ENCODE peak calls at places on chromosomes 7 and 10, in eight cellular contexts. R is Peyer's patch, E is SK-N-SH, K is dorsolateral prefrontal cortex, W is DND-41, A is tibial nerve, L is tibial artery, T is upper lobe of left lung. V is an unnamed sample. For H3K27me3, the result is how much of the 10 kb centered on the place peaks cover.

GRCh38 chr10:98858525-98858924 is 377.1 kb downstream of the HPSE2 start:
- DNase-seq in R (no peak), E (no peak), K (no peak), W (no peak), A (no peak), L (no peak), T (no peak), V (no peak)

GRCh38 chr7:77439572-77439971 is 23.4 kb upstream of the GSAP start:
- DNase-seq in R (peak), E (peak), K (no peak), W (no peak), A (peak), L (no peak), T (peak), V (peak)

GRCh38 chr10:19839552-19839951 is 23.3 kb downstream of the PLXDC2 start:
- DNase-seq in R (no peak), E (no peak), K (no peak), W (no peak), A (no peak), L (no peak), T (no peak), V (no peak)

GRCh38 chr10:14448197-14448763 is 117.6 kb upstream of the FRMD4A start:
- DNase-seq in R (no peak), E (no peak), K (no peak), W (no peak), A (no peak), L (no peak), T (no peak), V (no peak)

GRCh38 chr7:156768698-156769472 is 124.1 kb downstream of the LMBR1 start:
- DNase-seq in R (no peak), E (no peak), K (no peak), W (no peak), A (no peak), L (no peak), T (peak), V (peak)

GRCh38 chr10:69061305-69062161 is 26.4 kb upstream of the SRGN start:
- DNase-seq in R (peak), E (peak), K (no peak), W (no peak), A (peak), L (peak), T (peak), V (peak)

GRCh38 chr7:141486959-141487358 is 64.3 kb upstream of the AGK start:
- DNase-seq in R (no peak), E (no peak), K (no peak), W (no peak), A (no peak), L (no peak), T (no peak), V (no peak)

GRCh38 chr10:964988-965417 is 23.2 kb upstream of the GTPBP4 start:
- DNase-seq in R (no peak), E (no peak), K (no peak), W (no peak), A (no peak), L (peak), T (no peak), V (peak)

GRCh38 chr7:74587435-74588126 is 69.9 kb upstream of the GTF2I start:
- DNase-seq in R (peak), E (peak), K (no peak), W (no peak), A (peak), L (peak), T (peak), V (peak)

GRCh38 chr10:97676770-97677581 is 10.1 kb downstream of the AVPI1 start:
- DNase-seq in R (peak), E (peak), K (peak), W (peak), A (no peak), L (no peak), T (peak), V (peak)

GRCh38 chr7:34320926-34321609 is 336.9 kb upstream of the NPSR1 start:
- DNase-seq in R (peak), E (peak), K (peak), W (peak), A (peak), L (no peak), T (peak), V (peak)

GRCh38 chr10:76437011-76437410 is 1005.6 kb downstream of the LRMDA start:
- DNase-seq in R (no peak), E (no peak), K (no peak), W (no peak), A (no peak), L (no peak), T (no peak), V (no peak)

GRCh38 chr10:131803863-131804425 is 96.9 kb upstream of the PPP2R2D start:
- DNase-seq in R (no peak), E (no peak), K (no peak), W (no peak), A (no peak), L (no peak), T (no peak), V (no peak)

GRCh38 chr10:81871558-81871957 is 3.4 kb upstream of the NRG3 start:
- DNase-seq in R (no peak), E (no peak), K (no peak), W (no peak), A (no peak), L (no peak), T (no peak), V (no peak)

GRCh38 chr10:72263613-72264241 is 10.0 kb upstream of the DDIT4 start:
- DNase-seq in R (peak), E (no peak), K (no peak), W (peak), A (no peak), L (no peak), T (peak), V (no peak)

GRCh38 chr10:2111936-2112335 is 374.6 kb upstream of the ADARB2 start:
- DNase-seq in R (no peak), E (no peak), K (no peak), W (no peak), A (no peak), L (no peak), T (no peak), V (no peak)

GRCh38 chr10:10530313-10530712 is 487.4 kb upstream of the CELF2 start:
- DNase-seq in R (no peak), E (no peak), K (no peak), W (no peak), A (no peak), L (no peak), T (no peak), V (no peak)

GRCh38 chr7:88111136-88111748 is 108.6 kb downstream of the SRI start:
- DNase-seq in R (no peak), E (peak), K (no peak), W (no peak), A (no peak), L (no peak), T (no peak), V (no peak)

GRCh38 chr7:20158684-20159083 is 58.5 kb downstream of the MACC1 start:
- DNase-seq in R (no peak), E (no peak), K (no peak), W (no peak), A (no peak), L (no peak), T (no peak), V (no peak)

GRCh38 chr10:30813872-30814471 is 184.4 kb upstream of the LYZL2 start:
- DNase-seq in R (no peak), E (no peak), K (no peak), W (no peak), A (no peak), L (peak), T (no peak), V (no peak)

GRCh38 chr10:103605359-103606156 is 112.1 kb downstream of the NEURL1 start:
- DNase-seq in R (peak), E (peak), K (no peak), W (peak), A (peak), L (peak), T (no peak), V (peak)

GRCh38 chr10:68208424-68209042 is 23.4 kb downstream of the ATOH7 start:
- DNase-seq in R (peak), E (peak), K (peak), W (peak), A (no peak), L (no peak), T (peak), V (peak)

GRCh38 chr10:3494879-3495230 is 290.2 kb downstream of the KLF6 start:
- DNase-seq in R (no peak), E (no peak), K (no peak), W (no peak), A (no peak), L (peak), T (no peak), V (no peak)

GRCh38 chr7:70506463-70506862 is 625.5 kb upstream of the GALNT17 start:
- DNase-seq in R (peak), E (peak), K (no peak), W (no peak), A (no peak), L (no peak), T (no peak), V (no peak)

GRCh38 chr10:646118-646524 is 43.3 kb downstream of the DIP2C start:
- DNase-seq in R (no peak), E (no peak), K (no peak), W (no peak), A (no peak), L (peak), T (no peak), V (no peak)

DNA sequence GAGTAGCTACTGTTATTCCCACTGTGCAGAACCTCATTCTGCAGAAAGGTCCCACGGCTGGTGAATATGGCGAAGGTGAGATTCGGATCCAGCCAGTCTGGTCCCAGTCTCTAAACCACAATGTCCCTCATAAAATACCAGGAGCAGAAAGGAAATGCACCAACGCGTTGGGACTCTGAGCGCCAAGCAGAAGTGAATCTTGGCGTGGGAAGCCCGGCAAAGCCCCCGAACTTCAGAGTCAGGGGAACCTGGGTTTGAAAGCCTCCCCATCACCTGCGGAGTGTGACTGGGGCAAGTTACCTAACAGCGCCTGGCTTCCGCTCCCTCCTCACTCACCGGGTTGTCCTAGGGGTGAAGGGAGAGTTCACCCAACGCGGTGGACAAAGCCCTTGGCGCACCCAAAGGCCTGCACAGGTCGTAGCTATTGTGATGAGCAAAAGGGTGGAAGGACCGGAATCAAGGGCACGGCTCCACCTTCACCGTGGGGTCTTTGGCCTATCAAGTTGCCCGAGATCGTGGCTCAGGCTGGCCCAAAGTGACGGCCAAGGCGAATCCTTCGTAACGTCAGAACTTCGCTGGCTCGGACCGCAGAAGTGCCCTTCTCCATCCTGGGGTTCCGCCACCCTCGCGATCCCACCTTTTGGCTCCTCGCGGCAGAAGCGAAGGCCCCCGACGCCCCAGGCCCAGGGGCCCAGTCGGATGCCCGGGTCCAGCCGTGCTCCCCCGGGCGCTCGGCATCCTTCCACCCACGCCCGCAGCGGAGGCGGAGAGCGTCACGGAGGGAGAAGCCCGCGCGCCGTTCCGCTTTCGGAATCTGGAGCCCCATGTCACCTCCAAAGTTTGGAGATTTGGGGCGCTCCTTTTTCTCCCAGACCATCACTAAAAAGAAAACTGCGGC is 811 bp downstream of the RGS10 start:
- DNase-seq in R (peak), E (no peak), K (no peak), W (peak), A (no peak), L (no peak), T (no peak), V (no peak)
- H3K4me3 ChIP-seq in R (peak), E (peak), K (peak), W (peak), A (peak), L (peak), T (peak), V (no peak)

DNA sequence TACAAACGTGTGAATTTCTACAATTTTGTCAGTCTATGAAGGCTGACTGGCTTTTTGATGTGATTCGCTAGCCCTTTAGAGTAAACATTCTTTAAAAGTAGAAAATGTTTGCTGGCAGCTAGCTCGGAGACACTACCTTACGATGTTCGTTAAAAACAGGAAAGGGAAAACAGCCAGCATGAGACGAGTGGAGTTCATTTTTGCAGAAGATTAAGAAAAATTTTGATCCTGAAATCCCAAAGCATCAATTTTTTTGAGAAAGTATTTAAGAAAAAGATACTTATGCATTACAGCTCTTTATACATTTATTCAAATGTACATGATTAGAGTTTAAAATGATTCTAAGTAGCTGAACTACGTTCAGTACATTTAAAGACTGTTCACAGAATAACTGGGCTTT is 34.8 kb downstream of the CNPY1 start:
- DNase-seq in R (no peak), E (no peak), K (no peak), W (no peak), A (no peak), L (no peak), T (no peak), V (no peak)
- H3K27me3 ChIP-seq in R (under half), E (half or more), K (under half), W (under half), A (under half), L (under half), T (under half), V (half or more)

DNA sequence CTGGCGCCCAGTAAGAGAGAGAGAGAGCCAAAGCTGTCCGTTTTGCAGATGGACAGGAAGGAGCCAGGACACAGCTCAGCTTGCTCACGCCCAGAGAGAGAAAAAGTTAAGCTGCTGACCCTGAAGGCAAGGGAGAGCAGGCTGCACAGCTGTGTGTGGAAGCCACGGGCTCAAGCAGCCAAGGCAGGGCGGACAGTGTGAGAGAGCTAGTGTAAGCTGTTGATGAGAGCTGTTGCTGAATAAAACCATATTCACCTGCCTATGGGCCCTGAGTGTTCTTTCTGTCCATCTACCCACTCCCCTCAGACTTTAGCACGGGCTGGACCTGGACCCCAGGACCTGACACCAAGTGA is 5.4 kb downstream of the INMT start:
- DNase-seq in R (no peak), E (no peak), K (no peak), W (no peak), A (no peak), L (no peak), T (no peak), V (no peak)
- H3K4me3 ChIP-seq in R (no peak), E (no peak), K (no peak), W (no peak), A (no peak), L (no peak), T (no peak), V (no peak)

DNA sequence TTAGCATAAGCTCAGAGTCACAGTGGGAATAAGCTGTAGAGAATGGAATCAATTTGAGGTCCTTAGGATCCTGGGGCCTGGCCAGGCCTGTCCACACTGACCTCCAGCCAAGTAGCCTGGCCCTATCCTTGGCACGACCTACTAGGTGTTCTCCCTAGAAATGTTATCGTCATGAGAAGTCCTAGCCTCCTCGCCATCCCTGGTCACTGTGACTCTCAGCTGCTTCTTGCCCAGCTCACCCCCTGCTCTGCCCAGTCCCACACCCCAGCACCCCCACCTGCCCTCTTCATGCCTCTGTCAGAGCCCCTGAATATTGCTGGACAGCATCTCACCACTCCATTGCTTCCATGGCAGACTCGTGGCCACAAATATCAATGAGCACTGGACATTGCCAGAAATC is 7.8 kb upstream of the KCP start:
- DNase-seq in R (peak), E (no peak), K (no peak), W (no peak), A (no peak), L (peak), T (peak), V (no peak)
- H3K27me3 ChIP-seq in R (under half), E (half or more), K (under half), W (under half), A (under half), L (under half), T (under half), V (under half)

DNA sequence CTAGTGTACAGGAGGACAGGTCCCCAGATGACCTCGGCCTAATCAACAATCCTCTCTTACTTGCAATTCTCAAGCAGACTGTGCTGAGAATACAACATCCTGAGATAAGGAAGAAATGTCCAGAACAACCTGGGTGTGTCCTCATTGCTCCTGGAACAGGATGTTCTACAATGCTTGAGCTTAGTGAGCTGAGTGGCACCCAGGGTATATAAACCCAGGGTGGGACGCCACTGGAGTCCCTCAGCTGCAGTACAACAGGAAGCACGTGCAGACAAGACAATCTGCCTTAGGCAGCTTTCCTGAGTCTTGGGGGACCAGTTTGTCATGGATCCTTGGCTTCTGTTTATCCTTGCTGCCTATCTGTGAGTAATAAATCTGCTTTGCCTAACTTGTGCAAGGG is 27.7 kb upstream of the SLC25A13 start:
- DNase-seq in R (peak), E (no peak), K (no peak), W (no peak), A (no peak), L (no peak), T (peak), V (peak)
- H3K4me3 ChIP-seq in R (no peak), E (no peak), K (no peak), W (no peak), A (no peak), L (no peak), T (no peak), V (no peak)

DNA sequence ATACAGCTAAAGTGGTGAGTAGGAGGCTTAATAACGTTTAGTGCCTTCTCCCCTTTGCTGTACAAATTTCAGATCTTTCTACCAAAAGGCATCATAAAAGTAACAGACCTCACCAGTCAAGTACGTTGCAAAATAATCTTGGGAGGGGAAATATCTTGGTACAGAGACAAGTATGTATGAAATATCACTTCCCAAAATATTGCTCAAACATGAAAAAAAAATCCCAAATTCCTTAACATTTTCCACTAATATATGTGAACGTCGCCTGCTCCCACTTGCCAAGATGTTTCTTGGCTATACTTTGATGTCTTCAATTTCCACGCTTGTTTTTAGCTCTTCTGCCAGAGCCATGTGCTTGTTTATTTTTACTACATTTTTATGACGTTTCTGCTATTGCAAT is 223.5 kb downstream of the PLXNA4 start:
- DNase-seq in R (no peak), E (no peak), K (no peak), W (no peak), A (no peak), L (no peak), T (no peak), V (no peak)
- H3K27me3 ChIP-seq in R (under half), E (under half), K (under half), W (under half), A (under half), L (under half), T (under half), V (under half)

GRCh38 chr7:42151309-42151708 is 85.7 kb downstream of the GLI3 start:
- DNase-seq in R (no peak), E (no peak), K (no peak), W (no peak), A (no peak), L (no peak), T (no peak), V (no peak)
- H3K4me3 ChIP-seq in R (no peak), E (no peak), K (peak), W (no peak), A (no peak), L (no peak), T (peak), V (no peak)